ENCODE peak calls at places on chromosome 6, in eight cellular contexts. Z is psoas muscle, T is adrenal gland, H is fibroblast of lung, Y is upper lobe of right lung, L is dorsolateral prefrontal cortex, M is colonic mucosa, C is mammary epithelial cell. O is an unnamed sample.

GRCh38 chr6:13278184-13278583 is 50.2 kb downstream of the TBC1D7 start:
- DNase-seq in Z (no peak), T (no peak), H (no peak), Y (no peak), L (no peak), M (no peak), C (no peak), O (no peak)

GRCh38 chr6:155085582-155086253 is 90.6 kb downstream of the TIAM2 start:
- DNase-seq in Z (no peak), T (peak; percentile 48), H (peak; percentile 97), Y (no peak), L (no peak), M (no peak), C (peak; percentile 98), O (peak; percentile 62)

GRCh38 chr6:32181148-32181702 is 2.8 kb downstream of the AGER start:
- DNase-seq in Z (no peak), T (no peak), H (no peak), Y (no peak), L (no peak), M (no peak), C (no peak), O (no peak)

GRCh38 chr6:119917186-119917585 is 567.6 kb upstream of the MAN1A1 start:
- DNase-seq in Z (no peak), T (no peak), H (no peak), Y (no peak), L (no peak), M (no peak), C (no peak), O (no peak)

GRCh38 chr6:124770784-124771183 is 191.5 kb upstream of the RNF217 start:
- DNase-seq in Z (no peak), T (no peak), H (no peak), Y (no peak), L (no peak), M (no peak), C (no peak), O (no peak)

GRCh38 chr6:105648276-105648675 is 245.4 kb upstream of the PREP start:
- DNase-seq in Z (no peak), T (no peak), H (no peak), Y (no peak), L (no peak), M (no peak), C (no peak), O (no peak)

GRCh38 chr6:162730502-162730901 is 2.7 kb downstream of the PACRG start:
- DNase-seq in Z (no peak), T (no peak), H (no peak), Y (no peak), L (no peak), M (no peak), C (no peak), O (no peak)

GRCh38 chr6:132530293-132530974 is 7.6 kb upstream of the TAAR9 start:
- DNase-seq in Z (peak; percentile 39), T (peak; percentile 52), H (peak; percentile 49), Y (no peak), L (peak; percentile 40), M (peak; percentile 74), C (peak; percentile 38), O (peak; percentile 76)

GRCh38 chr6:148583631-148584030 is 163.2 kb upstream of the UST start:
- DNase-seq in Z (no peak), T (no peak), H (peak; percentile 50), Y (no peak), L (no peak), M (no peak), C (no peak), O (peak; percentile 83)

GRCh38 chr6:53579338-53579737 is 34.4 kb upstream of the GCLC start:
- DNase-seq in Z (no peak), T (no peak), H (no peak), Y (no peak), L (no peak), M (no peak), C (no peak), O (no peak)

GRCh38 chr6:131519670-131520436 is 53.2 kb upstream of the ARG1 start:
- DNase-seq in Z (no peak), T (peak; percentile 44), H (peak; percentile 38), Y (no peak), L (peak; percentile 36), M (peak; percentile 43), C (peak; percentile 29), O (peak; percentile 54)

GRCh38 chr6:90382760-90383159 is 86.1 kb upstream of the BACH2 start:
- DNase-seq in Z (no peak), T (no peak), H (no peak), Y (no peak), L (no peak), M (no peak), C (no peak), O (no peak)

GRCh38 chr6:118476554-118476953 is 71.5 kb upstream of the PLN start:
- DNase-seq in Z (no peak), T (no peak), H (no peak), Y (no peak), L (no peak), M (no peak), C (no peak), O (no peak)

GRCh38 chr6:44470106-44470446 is 82.6 kb downstream of the CDC5L start:
- DNase-seq in Z (no peak), T (no peak), H (no peak), Y (no peak), L (no peak), M (no peak), C (no peak), O (no peak)

GRCh38 chr6:170439366-170440351 is 113.4 kb downstream of the PSMB1 start:
- DNase-seq in Z (peak; percentile 90), T (no peak), H (peak; percentile 17), Y (peak; percentile 54), L (no peak), M (no peak), C (no peak), O (no peak)

GRCh38 chr6:161029195-161029809 is 37.7 kb downstream of the MAP3K4 start:
- DNase-seq in Z (no peak), T (no peak), H (peak; percentile 97), Y (no peak), L (no peak), M (no peak), C (peak; percentile 30), O (peak; percentile 65)

GRCh38 chr6:133939778-133940667 is 13.0 kb upstream of the TBPL1 start:
- DNase-seq in Z (no peak), T (no peak), H (no peak), Y (no peak), L (no peak), M (no peak), C (no peak), O (no peak)

GRCh38 chr6:150177260-150178246 is 34.7 kb downstream of the PPP1R14C start:
- DNase-seq in Z (no peak), T (no peak), H (peak; percentile 67), Y (no peak), L (no peak), M (peak; percentile 65), C (no peak), O (no peak)

GRCh38 chr6:150175611-150176151 is 32.8 kb downstream of the PPP1R14C start:
- DNase-seq in Z (no peak), T (no peak), H (no peak), Y (no peak), L (no peak), M (no peak), C (no peak), O (no peak)

GRCh38 chr6:150179030-150179429 is 36.2 kb downstream of the PPP1R14C start:
- DNase-seq in Z (no peak), T (no peak), H (no peak), Y (no peak), L (no peak), M (no peak), C (no peak), O (no peak)

GRCh38 chr6:150176152-150176551 is 33.3 kb downstream of the PPP1R14C start:
- DNase-seq in Z (no peak), T (no peak), H (no peak), Y (no peak), L (no peak), M (peak; percentile 86), C (no peak), O (no peak)

DNA sequence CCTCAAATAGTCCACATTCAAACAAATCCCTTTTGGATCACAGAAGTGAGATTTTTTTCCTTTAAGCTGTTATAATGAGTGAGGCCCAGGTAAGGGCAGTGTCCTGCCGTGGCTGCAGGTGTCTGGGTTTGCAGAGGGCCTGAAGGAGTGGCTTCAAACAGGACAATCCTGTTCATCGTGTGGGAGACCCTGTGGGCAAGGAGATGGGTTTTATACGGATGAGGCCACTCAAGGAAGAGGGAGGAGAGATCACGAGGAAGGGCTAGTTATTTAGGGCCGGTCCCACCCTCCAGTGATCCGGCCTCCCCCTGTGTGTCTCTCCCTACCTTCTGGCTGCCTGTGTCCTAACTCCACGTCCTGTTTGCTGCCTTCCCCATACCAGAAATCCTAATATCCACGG is 33.8 kb downstream of the PPP1R14C start:
- DNase-seq in Z (no peak), T (no peak), H (no peak), Y (no peak), L (no peak), M (no peak), C (no peak), O (no peak)
- TF ChIP-seq CTCF in Z (no peak), T (no peak), H (no peak), Y (no peak), L (no peak), M (no peak), C (no peak), O (no peak)

GRCh38 chr6:157607317-157608109 is 215.5 kb upstream of the SNX9 start:
- DNase-seq in Z (no peak), T (no peak), H (no peak), Y (no peak), L (no peak), M (no peak), C (no peak), O (no peak)

GRCh38 chr6:157604816-157605215 is 218.2 kb upstream of the SNX9 start:
- DNase-seq in Z (no peak), T (no peak), H (peak; percentile 45), Y (no peak), L (no peak), M (no peak), C (no peak), O (peak; percentile 28)

GRCh38 chr6:157608221-157609075 is 214.6 kb upstream of the SNX9 start:
- DNase-seq in Z (no peak), T (no peak), H (no peak), Y (no peak), L (no peak), M (no peak), C (no peak), O (no peak)

GRCh38 chr6:157605484-157605883 is 217.6 kb upstream of the SNX9 start:
- DNase-seq in Z (no peak), T (no peak), H (no peak), Y (no peak), L (no peak), M (no peak), C (no peak), O (no peak)

GRCh38 chr6:157606516-157606915 is 216.5 kb upstream of the SNX9 start:
- DNase-seq in Z (no peak), T (no peak), H (no peak), Y (no peak), L (no peak), M (no peak), C (no peak), O (no peak)
- H3K4me3 ChIP-seq in Z (no peak overlapping the region), T (no peak overlapping the region), H (no peak overlapping the region), Y (no peak overlapping the region), L (no peak overlapping the region), M (no peak overlapping the region), C (no peak overlapping the region), O (no peak overlapping the region)

GRCh38 chr6:144063744-144064401 is 31.5 kb downstream of the SF3B5 start:
- DNase-seq in Z (peak; percentile 89), T (peak; percentile 88), H (peak; percentile 19), Y (peak; percentile 97), L (peak; percentile 52), M (peak; percentile 95), C (peak; percentile 31), O (no peak)
- TF ChIP-seq CTCF in Z (no peak), T (no peak), H (no peak), Y (peak; percentile 29), L (peak; percentile 38), M (no peak), C (peak; percentile 30), O (no peak)

GRCh38 chr6:26272171-26272631 is 92.8 kb upstream of the BTN3A2 start:
- DNase-seq in Z (peak; percentile 58), T (peak; percentile 67), H (no peak), Y (peak; percentile 77), L (no peak), M (peak; percentile 65), C (peak; percentile 54), O (no peak)
- H3K4me3 ChIP-seq in Z (peak overlapping the region; percentile 58), T (no peak overlapping the region), H (peak overlapping the region; percentile 66), Y (peak overlapping the region; percentile 56), L (peak overlapping the region; percentile 49), M (peak overlapping the region; percentile 37), C (peak overlapping the region; percentile 41), O (peak overlapping the region; percentile 55)